ENCODE peak calls at places on chromosome 1, in eight cellular contexts. A is A549; S is uterus; E is stomach; Z is neuronal stem cell; K is fibroblast of lung; R is CD8-positive, alpha-beta T cell; N is cardiac muscle cell. I is an unnamed sample.

GRCh38 chr1:110948038-110948810 is 15.5 kb downstream of the LRIF1 start:
- DNase-seq in N (no peak), A (no peak), Z (no peak), S (no peak), E (no peak), K (peak; percentile 45), R (no peak), I (no peak)

GRCh38 chr1:226699166-226699565 is 39.9 kb downstream of the ITPKB start:
- DNase-seq in K (no peak), E (no peak), N (no peak), R (no peak), A (no peak), Z (no peak), S (no peak), I (no peak)

GRCh38 chr1:30368841-30369240 is 354.5 kb downstream of the MATN1 start:
- DNase-seq in N (no peak), A (no peak), K (no peak), E (no peak), R (no peak), S (no peak), Z (no peak), I (no peak)

GRCh38 chr1:39409055-39409816 is 82.2 kb upstream of the BMP8A start:
- DNase-seq in E (peak; percentile 43), A (no peak), Z (peak; percentile 31), R (peak; percentile 63), S (peak; percentile 58), N (peak; percentile 46), K (peak; percentile 62), I (peak; percentile 53)

GRCh38 chr1:114218397-114219237 is 64.9 kb upstream of the SYT6 start:
- DNase-seq in K (no peak), N (no peak), Z (no peak), A (no peak), R (no peak), E (no peak), S (no peak), I (no peak)

GRCh38 chr1:220012259-220012658 is 34.0 kb downstream of the EPRS1 start:
- DNase-seq in A (no peak), Z (no peak), E (no peak), K (peak; percentile 20), S (no peak), R (no peak), N (no peak), I (no peak)

GRCh38 chr1:40849801-40850592 is 12.2 kb downstream of the CITED4 start:
- DNase-seq in N (peak; percentile 71), S (peak; percentile 70), A (peak; percentile 57), K (peak; percentile 40), Z (peak; percentile 74), R (peak; percentile 88), E (peak; percentile 79), I (peak; percentile 73)

GRCh38 chr1:240823357-240823756 is 211.4 kb upstream of the GREM2 start:
- DNase-seq in Z (no peak), A (no peak), K (no peak), E (no peak), S (no peak), N (no peak), R (no peak), I (no peak)

GRCh38 chr1:217059401-217059800 is 336.2 kb upstream of the ESRRG start:
- DNase-seq in A (no peak), E (no peak), Z (no peak), S (no peak), K (no peak), R (no peak), N (no peak), I (no peak)

GRCh38 chr1:202249846-202250245 is 56.2 kb downstream of the LGR6 start:
- DNase-seq in S (no peak), E (no peak), K (peak; percentile 75), R (no peak), Z (no peak), N (no peak), A (no peak), I (no peak)

GRCh38 chr1:89089962-89090361 is 25.0 kb upstream of the GBP1 start:
- DNase-seq in N (no peak), E (no peak), S (no peak), R (no peak), K (no peak), A (no peak), Z (no peak), I (no peak)

GRCh38 chr1:54551891-54552290 is 3.9 kb downstream of the ACOT11 start:
- DNase-seq in K (no peak), R (no peak), N (no peak), Z (no peak), S (no peak), A (no peak), E (no peak), I (no peak)

GRCh38 chr1:31181515-31182343 is 58.0 kb downstream of the NKAIN1 start:
- DNase-seq in S (no peak), R (peak; percentile 51), A (peak; percentile 46), Z (no peak), K (no peak), E (peak; percentile 36), N (peak; percentile 61), I (no peak)

GRCh38 chr1:66437136-66437401 is 96.9 kb upstream of the SGIP1 start:
- DNase-seq in N (no peak), R (no peak), Z (no peak), S (no peak), K (no peak), A (no peak), E (no peak), I (no peak)

GRCh38 chr1:63813829-63814277 is 40.0 kb downstream of the ROR1 start:
- DNase-seq in S (peak; percentile 30), R (no peak), E (no peak), A (no peak), Z (no peak), K (peak; percentile 80), N (no peak), I (no peak)

GRCh38 chr1:90613371-90613770 is 103.7 kb downstream of the BARHL2 start:
- DNase-seq in R (no peak), Z (no peak), S (no peak), N (no peak), E (no peak), A (no peak), K (no peak), I (no peak)

GRCh38 chr1:76870037-76870436 is 2.8 kb downstream of the ST6GALNAC5 start:
- DNase-seq in K (no peak), Z (no peak), A (no peak), S (no peak), R (no peak), N (no peak), E (no peak), I (no peak)

GRCh38 chr1:89688607-89689006 is 55.7 kb downstream of the LRRC8C start:
- DNase-seq in Z (no peak), S (no peak), R (no peak), A (no peak), N (no peak), E (no peak), K (no peak), I (no peak)

GRCh38 chr1:64861611-64862010 is 104.7 kb downstream of the JAK1 start:
- DNase-seq in R (no peak), E (peak; percentile 35), N (peak; percentile 76), Z (peak; percentile 26), S (no peak), A (no peak), K (no peak), I (peak; percentile 33)

GRCh38 chr1:210647406-210648333 is 319.0 kb downstream of the HHAT start:
- DNase-seq in E (no peak), A (no peak), Z (no peak), N (no peak), S (no peak), R (no peak), K (peak; percentile 96), I (no peak)

GRCh38 chr1:235933017-235933416 is 66.3 kb upstream of the LYST start:
- DNase-seq in E (no peak), S (no peak), N (no peak), K (peak; percentile 32), A (no peak), Z (no peak), R (no peak), I (no peak)

GRCh38 chr1:109807398-109807795 is 43.7 kb upstream of the EPS8L3 start:
- DNase-seq in N (no peak), E (no peak), K (no peak), S (no peak), R (no peak), Z (no peak), A (no peak), I (peak; percentile 18)

GRCh38 chr1:176543360-176544136 is 80.6 kb downstream of the PAPPA2 start:
- DNase-seq in S (no peak), R (no peak), Z (no peak), N (no peak), K (no peak), A (no peak), E (no peak), I (no peak)

GRCh38 chr1:229029644-229030235 is 241.2 kb upstream of the RAB4A start:
- DNase-seq in N (no peak), S (no peak), Z (no peak), E (no peak), A (no peak), K (no peak), R (no peak), I (no peak)

GRCh38 chr1:53319296-53320101 is 8.4 kb downstream of the LRP8 start:
- DNase-seq in N (no peak), R (no peak), Z (no peak), S (no peak), A (no peak), E (no peak), K (no peak), I (no peak)

GRCh38 chr1:23897083-23897482 is 16.1 kb downstream of the CNR2 start:
- DNase-seq in N (no peak), E (no peak), R (no peak), Z (no peak), S (no peak), A (no peak), K (no peak), I (no peak)

GRCh38 chr1:201299968-201300367 is 16.7 kb downstream of the PKP1 start:
- DNase-seq in Z (no peak), N (no peak), R (no peak), E (peak; percentile 64), A (peak; percentile 70), S (no peak), K (peak; percentile 54), I (no peak)

GRCh38 chr1:68210829-68211228 is 21.5 kb downstream of the WLS start:
- DNase-seq in A (no peak), N (no peak), E (no peak), K (peak; percentile 67), S (no peak), R (no peak), Z (no peak), I (no peak)
- H3K27ac ChIP-seq in A (no peak overlapping the region), N (no peak overlapping the region), E (no peak overlapping the region), K (no peak overlapping the region), S (no peak overlapping the region), R (no peak overlapping the region), Z (no peak overlapping the region), I (no peak overlapping the region)

GRCh38 chr1:20184481-20184900 is 1.4 kb upstream of the UBXN10 start:
- DNase-seq in E (no peak), N (no peak), R (no peak), Z (no peak), K (no peak), A (no peak), S (no peak), I (no peak)
- H3K27ac ChIP-seq in E (peak overlapping the region; percentile 79), N (no peak overlapping the region), R (no peak overlapping the region), Z (no peak overlapping the region), K (no peak overlapping the region), A (peak overlapping the region; percentile 24), S (no peak overlapping the region), I (no peak overlapping the region)

GRCh38 chr1:244324176-244324883 is 127.4 kb downstream of the ADSS2 start:
- DNase-seq in K (no peak), Z (no peak), N (no peak), R (no peak), A (no peak), E (no peak), S (no peak), I (no peak)
- H3K27ac ChIP-seq in K (no peak overlapping the region), Z (no peak overlapping the region), N (no peak overlapping the region), R (peak overlapping the region; percentile 26), A (peak overlapping the region; percentile 75), E (peak overlapping the region; percentile 72), S (peak overlapping the region; percentile 88), I (no peak overlapping the region)

GRCh38 chr1:6300342-6301141 is 39.6 kb upstream of the GPR153 start:
- DNase-seq in N (no peak), A (no peak), S (no peak), K (peak; percentile 14), Z (no peak), R (no peak), E (peak; percentile 54), I (no peak)
- H3K27ac ChIP-seq in N (no peak overlapping the region), A (no peak overlapping the region), S (no peak overlapping the region), K (no peak overlapping the region), Z (no peak overlapping the region), R (no peak overlapping the region), E (no peak overlapping the region), I (no peak overlapping the region)

I was measured in ovary.